ENCODE peak calls at places on chromosomes 1 and 21, in seven cellular contexts. W, M, P, J, V, N and Z are unnamed samples.

GRCh38 chr1:238951809-238952208 is 434.6 kb upstream of the CHRM3 start:
- DNase-seq in J (no peak), P (peak; percentile 60), M (peak; percentile 41), V (no peak), N (no peak), W (no peak), Z (no peak)

GRCh38 chr21:46157987-46158451 is 2.6 kb upstream of the FTCD start:
- DNase-seq in N (no peak), M (no peak), V (no peak), J (no peak), P (no peak), W (peak; percentile 4), Z (no peak)

GRCh38 chr1:3227372-3227704 is 158.3 kb downstream of the PRDM16 start:
- DNase-seq in M (no peak), P (no peak), N (no peak), W (no peak), V (no peak), J (no peak), Z (no peak)

GRCh38 chr1:30879940-30880339 is 28.6 kb downstream of the SDC3 start:
- DNase-seq in V (no peak), J (no peak), N (no peak), W (no peak), P (peak; percentile 48), M (no peak), Z (no peak)

GRCh38 chr1:54768093-54768492 is 3.8 kb upstream of the PARS2 start:
- DNase-seq in W (peak; percentile 28), V (no peak), M (no peak), P (peak; percentile 19), N (peak; percentile 18), J (no peak), Z (no peak)

GRCh38 chr1:112517231-112517630 is 8.5 kb downstream of the WNT2B start:
- DNase-seq in V (no peak), M (no peak), N (no peak), P (peak; percentile 91), J (no peak), W (no peak), Z (no peak)

GRCh38 chr21:46150491-46151121 is 4.8 kb downstream of the FTCD start:
- DNase-seq in P (no peak), V (no peak), M (no peak), J (no peak), W (peak; percentile 6), N (no peak), Z (no peak)

GRCh38 chr1:207424570-207425131 is 29.5 kb upstream of the CR2 start:
- DNase-seq in M (no peak), V (no peak), J (no peak), P (no peak), N (peak; percentile 41), W (no peak), Z (no peak)

GRCh38 chr1:227729881-227730629 is 5.0 kb downstream of the JMJD4 start:
- DNase-seq in M (peak; percentile 65), P (peak; percentile 52), J (peak; percentile 64), N (peak; percentile 58), V (peak; percentile 51), W (peak; percentile 46), Z (no peak)

GRCh38 chr1:175576870-175577269 is 166.5 kb downstream of the TNR start:
- DNase-seq in P (no peak), N (no peak), M (no peak), J (no peak), W (no peak), V (no peak), Z (no peak)

GRCh38 chr1:201739492-201740085 is 89.4 kb upstream of the IPO9 start:
- DNase-seq in V (no peak), P (peak; percentile 67), J (no peak), M (peak; percentile 94), W (peak; percentile 83), N (peak; percentile 29), Z (no peak)
- H3K4me3 ChIP-seq in V (peak overlapping the region; percentile 36), P (peak overlapping the region; percentile 80), J (no peak overlapping the region), M (peak overlapping the region; percentile 95), W (peak overlapping the region; percentile 49), N (no peak overlapping the region), Z (peak overlapping the region; percentile 3)

GRCh38 chr1:29805122-29805895 is 569.0 kb downstream of the PTPRU start:
- DNase-seq in W (no peak), J (no peak), V (no peak), N (no peak), M (no peak), P (no peak), Z (no peak)
- TF ChIP-seq CTCF in W (no peak), J (no peak), V (no peak), N (no peak), M (no peak), P (no peak), Z (no peak)

DNA sequence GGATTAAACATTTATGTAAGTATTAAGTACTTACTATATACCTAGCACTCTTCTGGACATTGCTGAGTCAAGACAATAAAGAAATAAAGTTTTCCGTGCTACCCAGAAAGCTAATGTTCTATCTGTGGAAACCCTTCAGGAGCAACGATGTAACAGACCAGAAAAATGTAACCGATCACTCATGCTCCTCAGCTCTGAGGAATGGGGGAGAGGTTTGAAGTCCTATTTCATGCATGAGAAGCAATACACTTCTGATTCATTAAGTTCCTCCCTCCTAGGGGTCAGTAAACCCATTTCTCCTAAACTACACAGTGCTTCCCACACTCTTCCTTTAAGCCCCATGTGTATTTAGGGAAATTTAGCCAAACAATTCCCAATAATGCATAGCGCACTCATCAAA is 25.6 kb upstream of the KAZN start:
- DNase-seq in W (no peak), P (no peak), M (no peak), N (no peak), J (no peak), V (no peak), Z (no peak)
- H3K4me3 ChIP-seq in W (no peak overlapping the region), P (no peak overlapping the region), M (no peak overlapping the region), N (no peak overlapping the region), J (no peak overlapping the region), V (no peak overlapping the region), Z (no peak overlapping the region)

GRCh38 chr1:26034504-26035202 is 11.3 kb downstream of the SLC30A2 start:
- DNase-seq in V (no peak), M (no peak), N (no peak), P (no peak), W (no peak), J (no peak), Z (no peak)

GRCh38 chr1:26035959-26036755 is 9.8 kb downstream of the SLC30A2 start:
- DNase-seq in V (peak; percentile 26), N (peak; percentile 70), W (peak; percentile 86), J (peak; percentile 91), M (peak; percentile 64), P (peak; percentile 42), Z (no peak)

GRCh38 chr1:26037904-26038303 is 8.0 kb downstream of the SLC30A2 start:
- DNase-seq in V (no peak), W (no peak), J (no peak), N (no peak), M (no peak), P (no peak), Z (no peak)

GRCh38 chr1:26036756-26037281 is 9.1 kb downstream of the SLC30A2 start:
- DNase-seq in V (no peak), N (no peak), M (no peak), W (no peak), P (no peak), J (no peak), Z (no peak)

GRCh38 chr1:26035203-26035958 is 10.5 kb downstream of the SLC30A2 start:
- DNase-seq in W (peak; percentile 96), M (peak; percentile 94), V (peak; percentile 60), J (peak; percentile 99), N (peak; percentile 91), P (peak; percentile 78), Z (peak; percentile 65)
- TF ChIP-seq CTCF in W (no peak), M (no peak), V (no peak), J (peak; percentile 26), N (no peak), P (no peak), Z (no peak)

DNA sequence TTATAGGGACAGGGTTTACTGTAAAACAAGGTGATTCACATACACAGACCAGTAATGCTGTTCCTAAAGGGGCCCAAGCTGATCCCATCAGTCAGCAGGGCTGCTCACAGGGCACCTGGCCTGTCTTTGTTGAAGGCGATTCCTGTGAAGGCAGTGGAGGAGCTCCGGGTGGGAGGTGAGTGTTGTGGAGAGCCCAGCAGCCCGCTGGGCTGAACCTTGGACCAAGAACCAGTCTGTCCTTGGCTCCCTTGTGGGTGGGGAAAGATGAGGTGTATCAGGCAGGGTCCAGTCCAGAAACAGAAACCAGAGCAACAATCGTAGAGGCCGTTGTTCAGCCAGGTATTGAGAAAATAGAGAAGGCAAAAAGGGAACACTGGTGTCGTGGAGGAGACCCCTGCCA is 12.5 kb downstream of the PDXK start:
- DNase-seq in P (no peak), V (no peak), W (no peak), N (no peak), J (no peak), M (no peak), Z (no peak)
- H3K4me3 ChIP-seq in P (no peak overlapping the region), V (no peak overlapping the region), W (no peak overlapping the region), N (no peak overlapping the region), J (no peak overlapping the region), M (no peak overlapping the region), Z (no peak overlapping the region)

GRCh38 chr1:63916485-63917360 is 142.9 kb downstream of the ROR1 start:
- DNase-seq in M (no peak), N (no peak), V (no peak), P (no peak), J (no peak), W (no peak), Z (no peak)

GRCh38 chr1:63914241-63914640 is 140.4 kb downstream of the ROR1 start:
- DNase-seq in W (no peak), M (no peak), N (no peak), V (no peak), J (no peak), P (peak; percentile 17), Z (no peak)

GRCh38 chr1:63914706-63915105 is 140.9 kb downstream of the ROR1 start:
- DNase-seq in P (no peak), V (no peak), W (no peak), J (no peak), M (no peak), N (no peak), Z (no peak)

GRCh38 chr1:63913533-63913932 is 139.7 kb downstream of the ROR1 start:
- DNase-seq in M (no peak), P (no peak), V (no peak), N (no peak), J (no peak), W (no peak), Z (no peak)

GRCh38 chr1:63915121-63915520 is 141.3 kb downstream of the ROR1 start:
- DNase-seq in W (no peak), P (peak; percentile 8), N (peak; percentile 19), J (no peak), M (no peak), V (no peak), Z (no peak)
- TF ChIP-seq CTCF in W (no peak), P (peak; percentile 7), N (peak; percentile 14), J (no peak), M (no peak), V (peak; percentile 36), Z (peak; percentile 36)

DNA sequence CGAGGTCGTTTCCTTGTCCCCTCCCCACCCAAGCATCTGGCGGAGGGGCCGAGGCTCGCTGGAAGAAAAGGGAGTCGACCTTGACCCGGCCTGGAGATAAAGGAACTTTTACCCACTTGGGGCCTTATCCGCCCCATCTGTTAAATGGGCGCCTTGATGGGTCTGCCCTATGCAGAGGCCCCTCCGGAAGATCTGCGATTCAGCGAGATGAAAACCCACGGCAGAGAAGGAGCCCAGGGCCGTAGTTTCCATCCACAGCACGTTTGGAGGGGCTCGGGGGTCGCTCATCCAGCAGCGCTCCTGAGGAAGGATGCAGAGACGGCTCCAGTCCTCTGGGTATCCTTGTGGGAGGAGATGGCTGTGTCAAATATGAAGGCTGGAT is 518 bp downstream of the NCMAP start:
- DNase-seq in P (no peak), N (no peak), J (no peak), W (no peak), V (no peak), M (no peak), Z (no peak)
- H3K4me3 ChIP-seq in P (peak overlapping the region; percentile 30), N (no peak overlapping the region), J (no peak overlapping the region), W (peak overlapping the region; percentile 32), V (no peak overlapping the region), M (peak overlapping the region; percentile 63), Z (no peak overlapping the region)